ENCODE peak calls at places on chromosomes 4 and X, in ten cellular contexts. D, O, R, L, M, J, Q, A, K and G are unnamed samples.

GRCh38 chrX:14936561-14936960 is 63.3 kb downstream of the MOSPD2 start:
- DNase-seq in D (no peak), O (peak; percentile 10), R (peak; percentile 81), L (peak; percentile 13), M (peak; percentile 68), J (no peak), Q (no peak), A (no peak), K (peak; percentile 54), G (no peak)

GRCh38 chrX:134671207-134671750 is 13.0 kb upstream of the PLAC1 start:
- DNase-seq in D (no peak), O (no peak), R (peak; percentile 42), L (no peak), M (no peak), J (no peak), Q (no peak), A (no peak), K (peak; percentile 38), G (no peak)

GRCh38 chr4:48939785-48940184 is 33.2 kb upstream of the OCIAD2 start:
- DNase-seq in D (no peak), O (no peak), R (peak; percentile 82), L (peak; percentile 8), M (peak; percentile 75), J (no peak), Q (no peak), A (no peak), K (peak; percentile 73), G (no peak)

GRCh38 chr4:8571702-8572685 is 8.2 kb upstream of the GPR78 start:
- DNase-seq in D (no peak), O (no peak), R (no peak), L (no peak), M (no peak), J (peak; percentile 8), Q (no peak), A (no peak), K (no peak), G (no peak)

GRCh38 chrX:153875391-153876111 is 10.4 kb downstream of the L1CAM start:
- DNase-seq in D (peak; percentile 70), O (peak; percentile 77), R (no peak), L (peak; percentile 43), M (peak; percentile 46), J (peak; percentile 77), Q (no peak), A (no peak), K (peak; percentile 44), G (peak; percentile 53)

GRCh38 chr4:151689211-151689991 is 71.4 kb downstream of the GATB start:
- DNase-seq in D (no peak), O (no peak), R (no peak), L (no peak), M (no peak), J (no peak), Q (no peak), A (no peak), K (no peak), G (no peak)

GRCh38 chrX:71253253-71254091 is 468 bp downstream of the ZMYM3 start:
- DNase-seq in D (no peak), O (peak; percentile 43), R (peak; percentile 13), L (peak; percentile 47), M (peak; percentile 48), J (peak; percentile 67), Q (no peak), A (no peak), K (peak; percentile 51), G (peak; percentile 62)

GRCh38 chr4:184361443-184361842 is 112.9 kb downstream of the IRF2 start:
- DNase-seq in D (no peak), O (no peak), R (peak; percentile 67), L (no peak), M (peak; percentile 69), J (no peak), Q (no peak), A (peak; percentile 23), K (peak; percentile 80), G (no peak)

GRCh38 chr4:113901994-113902787 is 77.3 kb downstream of the ARSJ start:
- DNase-seq in D (no peak), O (peak; percentile 23), R (no peak), L (no peak), M (no peak), J (no peak), Q (no peak), A (no peak), K (no peak), G (no peak)

GRCh38 chr4:66741081-66741480 is 804.2 kb downstream of the CENPC start:
- DNase-seq in D (no peak), O (no peak), R (no peak), L (no peak), M (no peak), J (no peak), Q (no peak), A (no peak), K (no peak), G (no peak)

GRCh38 chrX:39582091-39582490 is 515.7 kb downstream of the BCOR start:
- DNase-seq in D (no peak), O (no peak), R (no peak), L (no peak), M (peak; percentile 40), J (no peak), Q (no peak), A (no peak), K (peak; percentile 2), G (no peak)

GRCh38 chr4:168881754-168882153 is 128.3 kb downstream of the CBR4 start:
- DNase-seq in D (no peak), O (no peak), R (no peak), L (no peak), M (no peak), J (no peak), Q (no peak), A (no peak), K (no peak), G (no peak)

DNA sequence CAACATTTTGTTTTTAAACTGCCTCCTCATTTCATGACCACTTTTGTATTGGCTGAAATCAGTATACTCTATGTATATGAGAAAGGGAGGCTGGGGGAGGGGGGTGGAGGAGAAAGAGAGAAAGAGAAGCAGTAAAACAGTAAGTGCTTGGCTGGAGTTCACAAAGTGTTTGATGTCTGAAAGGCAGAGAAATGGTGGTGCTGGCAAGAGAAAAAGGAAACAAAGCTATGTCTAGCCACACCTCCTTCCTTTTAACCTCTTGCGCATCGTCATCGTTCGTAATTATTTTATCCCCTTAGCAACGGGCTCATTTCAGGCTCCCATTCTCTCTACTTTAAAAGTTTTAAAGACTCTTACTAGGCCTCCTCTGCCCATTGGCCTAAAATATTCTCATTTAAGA is 25.6 kb downstream of the RPA4 start:
- DNase-seq in D (no peak), O (no peak), R (peak; percentile 58), L (no peak), M (no peak), J (no peak), Q (no peak), A (no peak), K (peak; percentile 7), G (no peak)
- TF ChIP-seq CTCF in D (no peak), O (no peak), R (no peak), L (no peak), M (no peak), J (no peak), Q (no peak), A (no peak), K (no peak), G (no peak)

DNA sequence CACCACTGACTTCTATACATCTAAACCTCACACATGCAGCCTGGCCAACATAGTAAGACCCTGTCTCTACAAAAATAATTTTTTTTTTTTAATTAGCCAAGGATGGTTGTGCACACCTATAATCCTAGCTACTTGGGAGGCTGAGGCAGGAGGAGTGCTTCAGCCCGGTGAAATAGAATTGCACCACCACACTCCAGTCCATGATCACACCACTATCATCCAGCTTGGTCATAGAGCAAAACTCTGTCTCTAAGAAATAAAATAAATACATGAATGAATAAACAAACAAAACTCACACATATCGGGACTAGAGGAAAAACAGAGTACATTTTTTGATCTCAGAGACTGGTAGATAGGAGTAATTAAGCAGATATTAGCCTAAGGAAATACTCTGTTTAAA is 66.6 kb upstream of the PDE5A start:
- DNase-seq in D (no peak), O (no peak), R (peak; percentile 46), L (no peak), M (no peak), J (no peak), Q (no peak), A (no peak), K (no peak), G (no peak)
- TF ChIP-seq CTCF in D (no peak), O (no peak), R (no peak), L (no peak), M (no peak), J (no peak), Q (no peak), A (no peak), K (no peak), G (no peak)

GRCh38 chr4:17650404-17650803 is 36.0 kb downstream of the MED28 start:
- DNase-seq in D (no peak), O (no peak), R (no peak), L (no peak), M (no peak), J (no peak), Q (no peak), A (no peak), K (no peak), G (no peak)

GRCh38 chr4:17642404-17642783 is 28.0 kb downstream of the MED28 start:
- DNase-seq in D (no peak), O (no peak), R (no peak), L (no peak), M (no peak), J (no peak), Q (no peak), A (no peak), K (no peak), G (no peak)

GRCh38 chr4:17647176-17647806 is 32.9 kb downstream of the MED28 start:
- DNase-seq in D (no peak), O (no peak), R (no peak), L (no peak), M (no peak), J (no peak), Q (no peak), A (peak; percentile 40), K (no peak), G (no peak)

GRCh38 chr4:17646693-17647092 is 32.3 kb downstream of the MED28 start:
- DNase-seq in D (no peak), O (no peak), R (no peak), L (no peak), M (no peak), J (no peak), Q (no peak), A (no peak), K (no peak), G (no peak)

GRCh38 chr4:17647927-17648326 is 33.5 kb downstream of the MED28 start:
- DNase-seq in D (no peak), O (no peak), R (no peak), L (no peak), M (no peak), J (no peak), Q (no peak), A (peak; percentile 30), K (no peak), G (no peak)
- TF ChIP-seq CTCF in D (no peak), O (no peak), R (no peak), L (no peak), M (no peak), J (no peak), Q (no peak), A (no peak), K (peak; percentile 19), G (no peak)

GRCh38 chrX:43961699-43962098 is 11.5 kb downstream of the NDP start:
- DNase-seq in D (no peak), O (no peak), R (no peak), L (no peak), M (no peak), J (no peak), Q (no peak), A (no peak), K (no peak), G (no peak)
- TF ChIP-seq CTCF in D (no peak), O (no peak), R (peak; percentile 16), L (peak; percentile 20), M (no peak), J (no peak), Q (no peak), A (no peak), K (peak; percentile 13), G (peak; percentile 36)

GRCh38 chr4:189117426-189117825 is 823.2 kb upstream of the FRG1 start:
- DNase-seq in D (no peak), O (no peak), R (peak; percentile 13), L (no peak), M (no peak), J (peak; percentile 26), Q (no peak), A (no peak), K (no peak), G (no peak)
- TF ChIP-seq CTCF in D (no peak), O (no peak), R (peak; percentile 23), L (no peak), M (no peak), J (no peak), Q (no peak), A (no peak), K (no peak), G (no peak)